ENCODE peak calls at places on chromosome 12, in five cellular contexts. X is IMR-90, M is occipital lobe, L is body of pancreas, R is WERI-Rb-1. V is an unnamed sample.

GRCh38 chr12:46519407-46519806 is 146.8 kb upstream of the SLC38A2 start:
- DNase-seq in L (no peak), R (no peak), X (no peak), M (no peak), V (no peak)

GRCh38 chr12:26831959-26832816 is 806 bp downstream of the ITPR2 start:
- DNase-seq in R (peak; percentile 56), M (peak; percentile 41), X (peak; percentile 80), L (peak; percentile 56), V (peak; percentile 45)

GRCh38 chr12:108772247-108772646 is 40.9 kb upstream of the CORO1C start:
- DNase-seq in M (no peak), X (no peak), L (no peak), R (peak; percentile 48), V (no peak)

GRCh38 chr12:131620946-131621681 is 89.8 kb upstream of the SFSWAP start:
- DNase-seq in L (no peak), M (peak; percentile 62), X (no peak), R (no peak), V (no peak)

GRCh38 chr12:121301876-121302275 is 5.4 kb upstream of the CAMKK2 start:
- DNase-seq in X (no peak), R (no peak), M (no peak), L (no peak), V (no peak)

GRCh38 chr12:109560867-109561710 is 12.2 kb downstream of the MMAB start:
- DNase-seq in M (no peak), L (no peak), X (no peak), R (peak; percentile 77), V (no peak)

GRCh38 chr12:20305470-20305869 is 62.9 kb upstream of the PDE3A start:
- DNase-seq in R (no peak), M (no peak), X (peak; percentile 2), L (no peak), V (no peak)

GRCh38 chr12:2834581-2835491 is at the start of gene NRIP2:
- DNase-seq in X (peak; percentile 73), R (no peak), L (peak; percentile 30), M (peak; percentile 57), V (no peak)

GRCh38 chr12:105931762-105932587 is 206.8 kb downstream of the NUAK1 start:
- DNase-seq in R (no peak), M (no peak), X (no peak), L (no peak), V (no peak)

GRCh38 chr12:98499668-98500456 is 15.5 kb upstream of the TMPO start:
- DNase-seq in M (no peak), R (no peak), L (peak; percentile 68), X (no peak), V (no peak)

GRCh38 chr12:129629901-129630300 is 273.9 kb downstream of the TMEM132D start:
- DNase-seq in X (no peak), M (no peak), R (no peak), L (no peak), V (no peak)

GRCh38 chr12:51872689-51872981 is 15.3 kb upstream of the ANKRD33 start:
- DNase-seq in M (no peak), X (no peak), R (no peak), L (no peak), V (no peak)

GRCh38 chr12:51838762-51839161 is 9.8 kb downstream of the FIGNL2 start:
- DNase-seq in R (peak; percentile 83), L (no peak), M (no peak), X (no peak), V (no peak)

GRCh38 chr12:3190101-3190500 is 112.9 kb downstream of the TSPAN9 start:
- DNase-seq in R (no peak), L (no peak), X (no peak), M (no peak), V (no peak)

GRCh38 chr12:131735863-131736806 is 25.2 kb downstream of the SFSWAP start:
- DNase-seq in X (no peak), M (no peak), R (no peak), L (no peak), V (no peak)

GRCh38 chr12:12606793-12607589 is 4.7 kb upstream of the CREBL2 start:
- DNase-seq in M (no peak), X (peak; percentile 65), L (no peak), R (no peak), V (no peak)

GRCh38 chr12:119770146-119770545 is 102.2 kb downstream of the PRKAB1 start:
- DNase-seq in L (no peak), M (no peak), R (no peak), X (peak; percentile 15), V (no peak)

GRCh38 chr12:52233462-52234141 is 559 bp downstream of the KRT7 start:
- DNase-seq in R (no peak), X (no peak), L (peak; percentile 50), M (no peak), V (no peak)

GRCh38 chr12:49233842-49234526 is 30.9 kb upstream of the TUBA1C start:
- DNase-seq in X (no peak), M (peak; percentile 82), R (no peak), L (peak; percentile 16), V (no peak)

GRCh38 chr12:8452976-8453616 is 2.7 kb upstream of the CLEC6A start:
- DNase-seq in R (no peak), L (no peak), M (no peak), X (no peak), V (no peak)

GRCh38 chr12:31507966-31508365 is 83.0 kb downstream of the DENND5B start:
- DNase-seq in L (no peak), R (no peak), X (peak; percentile 70), M (no peak), V (no peak)

GRCh38 chr12:30826276-30826675 is 71.5 kb upstream of the CAPRIN2 start:
- DNase-seq in M (no peak), X (no peak), L (no peak), R (no peak), V (no peak)

GRCh38 chr12:113683566-113683965 is 211.9 kb upstream of the LHX5 start:
- DNase-seq in R (peak; percentile 54), M (no peak), X (no peak), L (no peak), V (no peak)

GRCh38 chr12:111367661-111368221 is 1.2 kb downstream of the PHETA1 start:
- DNase-seq in X (peak; percentile 15), L (peak; percentile 89), R (no peak), M (no peak), V (no peak)

GRCh38 chr12:111426341-111427185 is 20.8 kb downstream of the SH2B3 start:
- DNase-seq in M (no peak), R (no peak), X (peak; percentile 50), L (no peak), V (no peak)

GRCh38 chr12:79186506-79186905 is 321.9 kb downstream of the SYT1 start:
- DNase-seq in X (no peak), M (no peak), R (no peak), L (no peak), V (no peak)

GRCh38 chr12:101414533-101415119 is 7.1 kb upstream of the ARL1 start:
- DNase-seq in R (peak; percentile 30), L (peak; percentile 22), X (peak; percentile 67), M (no peak), V (no peak)

GRCh38 chr12:52351196-52352059 is 15.9 kb downstream of the KRT85 start:
- DNase-seq in M (peak; percentile 17), R (peak; percentile 36), X (no peak), L (peak; percentile 78), V (peak; percentile 37)

GRCh38 chr12:1434296-1434955 is 160.0 kb downstream of the FBXL14 start:
- DNase-seq in M (no peak), R (no peak), L (no peak), X (no peak), V (no peak)

V was measured in stimulated activated CD8-positive, alpha-beta memory T cell treated with anti-CD3 and anti-CD28 coated beads, Interleukin-12 subunit alpha, Interleukin-12 subunit beta, amount 100 ng/mL, for 4 hours.